ENCODE peak calls at places on chromosome 18, in nine cellular contexts. Z, D, H, B, E, J, L, K and A are unnamed samples.

GRCh38 chr18:51654441-51655326 is 457.2 kb upstream of the MEX3C start:
- DNase-seq in Z (no peak), D (no peak), H (no peak), B (no peak), E (no peak), J (no peak), L (no peak), K (no peak), A (no peak)

GRCh38 chr18:45837283-45838070 is 12.0 kb downstream of the SIGLEC15 start:
- DNase-seq in Z (no peak), D (peak), H (no peak), B (peak), E (peak), J (peak), L (no peak), K (peak), A (no peak)

GRCh38 chr18:22349317-22349898 is 68.3 kb downstream of the CTAGE1 start:
- DNase-seq in Z (no peak), D (no peak), H (peak), B (no peak), E (no peak), J (peak), L (no peak), K (no peak), A (no peak)

GRCh38 chr18:63562284-63562683 is 20.1 kb downstream of the SERPINB12 start:
- DNase-seq in Z (no peak), D (no peak), H (no peak), B (no peak), E (no peak), J (no peak), L (no peak), K (no peak), A (no peak)

GRCh38 chr18:9927392-9928063 is 13.7 kb downstream of the VAPA start:
- DNase-seq in Z (no peak), D (no peak), H (no peak), B (no peak), E (no peak), J (no peak), L (no peak), K (no peak), A (no peak)

GRCh38 chr18:31497711-31498449 is at the start of gene DSG2:
- DNase-seq in Z (no peak), D (peak), H (peak), B (peak), E (peak), J (peak), L (no peak), K (peak), A (no peak)

GRCh38 chr18:39380823-39381222 is 1815.2 kb upstream of the CELF4 start:
- DNase-seq in Z (no peak), D (no peak), H (no peak), B (no peak), E (no peak), J (no peak), L (no peak), K (no peak), A (no peak)

GRCh38 chr18:55853268-55853667 is 265.3 kb upstream of the TCF4 start:
- DNase-seq in Z (no peak), D (no peak), H (no peak), B (no peak), E (no peak), J (no peak), L (no peak), K (no peak), A (no peak)

GRCh38 chr18:59767732-59768131 is 70.5 kb upstream of the CCBE1 start:
- DNase-seq in Z (no peak), D (no peak), H (no peak), B (no peak), E (no peak), J (peak), L (no peak), K (no peak), A (no peak)

GRCh38 chr18:59764281-59764680 is 67.1 kb upstream of the CCBE1 start:
- DNase-seq in Z (no peak), D (no peak), H (no peak), B (no peak), E (no peak), J (no peak), L (no peak), K (no peak), A (no peak)

GRCh38 chr18:59765343-59765742 is 68.1 kb upstream of the CCBE1 start:
- DNase-seq in Z (no peak), D (no peak), H (no peak), B (no peak), E (no peak), J (no peak), L (no peak), K (no peak), A (no peak)

GRCh38 chr18:59760212-59760997 is 63.2 kb upstream of the CCBE1 start:
- DNase-seq in Z (no peak), D (no peak), H (no peak), B (no peak), E (no peak), J (no peak), L (no peak), K (no peak), A (no peak)

GRCh38 chr18:59763541-59764136 is 66.4 kb upstream of the CCBE1 start:
- DNase-seq in Z (no peak), D (no peak), H (no peak), B (no peak), E (no peak), J (no peak), L (no peak), K (no peak), A (no peak)
- TF ChIP-seq CTCF in Z (no peak), D (no peak), H (no peak), B (no peak), E (no peak), J (no peak), L (no peak), K (no peak), A (peak)

GRCh38 chr18:11653521-11653920 is 35.5 kb upstream of the GNAL start:
- DNase-seq in Z (no peak), D (no peak), H (no peak), B (no peak), E (no peak), J (no peak), L (no peak), K (no peak), A (no peak)

GRCh38 chr18:11657554-11657953 is 31.5 kb upstream of the GNAL start:
- DNase-seq in Z (no peak), D (no peak), H (no peak), B (no peak), E (no peak), J (no peak), L (no peak), K (no peak), A (no peak)

GRCh38 chr18:11657152-11657551 is 31.9 kb upstream of the GNAL start:
- DNase-seq in Z (no peak), D (no peak), H (no peak), B (no peak), E (no peak), J (no peak), L (no peak), K (no peak), A (no peak)

GRCh38 chr18:11654736-11655604 is 34.1 kb upstream of the GNAL start:
- DNase-seq in Z (no peak), D (peak), H (peak), B (no peak), E (peak), J (peak), L (no peak), K (peak), A (no peak)

GRCh38 chr18:11655605-11655932 is 33.5 kb upstream of the GNAL start:
- DNase-seq in Z (no peak), D (no peak), H (no peak), B (no peak), E (no peak), J (no peak), L (no peak), K (no peak), A (no peak)
- TF ChIP-seq CTCF in Z (no peak), D (peak), H (no peak), B (no peak), E (no peak), J (no peak), L (no peak), K (peak), A (no peak)

GRCh38 chr18:79523221-79523737 is 127.5 kb downstream of the NFATC1 start:
- DNase-seq in Z (no peak), D (no peak), H (no peak), B (peak), E (no peak), J (no peak), L (no peak), K (no peak), A (no peak)
- TF ChIP-seq CTCF in Z (no peak), D (no peak), H (no peak), B (no peak), E (no peak), J (no peak), L (no peak), K (no peak), A (no peak)

GRCh38 chr18:67549946-67550345 is 33.4 kb upstream of the DSEL start:
- DNase-seq in Z (no peak), D (no peak), H (no peak), B (no peak), E (no peak), J (no peak), L (no peak), K (no peak), A (no peak)

GRCh38 chr18:67551146-67551545 is 34.6 kb upstream of the DSEL start:
- DNase-seq in Z (no peak), D (no peak), H (no peak), B (no peak), E (no peak), J (no peak), L (no peak), K (no peak), A (no peak)

GRCh38 chr18:67545681-67546080 is 29.2 kb upstream of the DSEL start:
- DNase-seq in Z (no peak), D (no peak), H (no peak), B (no peak), E (no peak), J (no peak), L (no peak), K (no peak), A (no peak)
- TF ChIP-seq CTCF in Z (no peak), D (no peak), H (no peak), B (no peak), E (no peak), J (no peak), L (no peak), K (no peak), A (no peak)

DNA sequence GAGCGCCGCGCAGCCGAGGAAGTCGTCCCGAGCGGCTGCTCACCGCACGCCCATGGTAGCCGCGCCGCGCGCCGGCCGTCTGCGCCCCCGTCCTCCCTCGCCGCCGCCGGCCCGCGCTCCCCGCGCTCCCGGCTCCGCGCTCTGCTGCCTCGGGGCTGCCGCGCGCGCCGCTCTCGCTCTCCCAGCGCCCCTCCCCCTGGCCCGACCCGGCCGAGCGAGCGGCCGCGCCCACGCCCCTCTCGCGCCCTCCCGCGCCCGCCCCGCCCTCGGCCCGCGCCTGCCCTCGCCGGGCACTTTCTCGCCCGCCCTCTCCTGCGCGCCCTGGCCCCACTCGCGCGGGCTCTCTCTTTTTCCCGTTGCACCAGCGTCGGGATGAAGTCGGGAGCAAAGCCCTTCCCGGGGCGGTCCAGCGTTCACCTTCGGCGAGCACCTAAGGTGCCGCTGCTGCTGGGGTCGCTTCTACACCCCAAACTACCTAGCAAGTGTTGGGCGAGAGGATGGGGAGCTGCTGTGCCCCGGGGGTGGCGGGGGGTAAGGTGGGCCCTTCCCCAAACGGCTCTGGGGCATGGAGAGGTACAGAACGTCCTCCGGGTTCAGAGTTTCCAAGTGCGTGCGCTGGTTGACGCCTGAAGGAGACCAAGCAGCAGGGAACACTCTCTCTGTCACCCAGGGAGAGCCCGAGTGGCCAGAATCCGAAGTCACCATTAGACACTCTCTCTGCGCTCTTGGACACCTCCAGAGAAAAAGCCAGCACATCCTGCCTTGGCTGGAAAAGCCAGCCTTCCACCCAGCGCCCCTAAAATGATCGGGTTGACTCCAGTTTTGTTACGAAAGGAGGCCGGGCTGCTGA is at the start of gene COLEC12:
- DNase-seq in Z (no peak), D (peak), H (no peak), B (no peak), E (no peak), J (no peak), L (no peak), K (peak), A (no peak)
- TF ChIP-seq CTCF in Z (no peak), D (no peak), H (no peak), B (no peak), E (no peak), J (no peak), L (no peak), K (no peak), A (no peak)

GRCh38 chr18:42446195-42446594 is 491.2 kb downstream of the PIK3C3 start:
- DNase-seq in Z (peak), D (no peak), H (no peak), B (no peak), E (no peak), J (peak), L (no peak), K (no peak), A (no peak)
- TF ChIP-seq CTCF in Z (no peak), D (no peak), H (no peak), B (no peak), E (no peak), J (no peak), L (no peak), K (no peak), A (no peak)

GRCh38 chr18:25594351-25594750 is 242.4 kb upstream of the ZNF521 start:
- DNase-seq in Z (no peak), D (no peak), H (no peak), B (no peak), E (peak), J (peak), L (no peak), K (no peak), A (no peak)

GRCh38 chr18:25590456-25590855 is 238.5 kb upstream of the ZNF521 start:
- DNase-seq in Z (no peak), D (no peak), H (no peak), B (no peak), E (no peak), J (no peak), L (no peak), K (no peak), A (no peak)

GRCh38 chr18:25587545-25587944 is 235.6 kb upstream of the ZNF521 start:
- DNase-seq in Z (no peak), D (no peak), H (no peak), B (no peak), E (no peak), J (no peak), L (no peak), K (no peak), A (no peak)

GRCh38 chr18:25595274-25595673 is 243.3 kb upstream of the ZNF521 start:
- DNase-seq in Z (no peak), D (no peak), H (no peak), B (no peak), E (no peak), J (no peak), L (no peak), K (no peak), A (no peak)

GRCh38 chr18:25592804-25593360 is 240.9 kb upstream of the ZNF521 start:
- DNase-seq in Z (no peak), D (no peak), H (no peak), B (no peak), E (no peak), J (no peak), L (no peak), K (no peak), A (no peak)
- TF ChIP-seq CTCF in Z (no peak), D (no peak), H (no peak), B (no peak), E (no peak), J (no peak), L (no peak), K (no peak), A (no peak)

GRCh38 chr18:42271656-42272355 is 316.8 kb downstream of the PIK3C3 start:
- DNase-seq in Z (no peak), D (no peak), H (no peak), B (no peak), E (no peak), J (no peak), L (no peak), K (no peak), A (no peak)

GRCh38 chr18:42275138-42275535 is 320.1 kb downstream of the PIK3C3 start:
- DNase-seq in Z (no peak), D (no peak), H (no peak), B (no peak), E (no peak), J (no peak), L (no peak), K (no peak), A (no peak)

GRCh38 chr18:42268793-42269192 is 313.8 kb downstream of the PIK3C3 start:
- DNase-seq in Z (no peak), D (no peak), H (no peak), B (no peak), E (no peak), J (no peak), L (no peak), K (no peak), A (no peak)

GRCh38 chr18:42275949-42276730 is 321.1 kb downstream of the PIK3C3 start:
- DNase-seq in Z (no peak), D (no peak), H (no peak), B (no peak), E (no peak), J (no peak), L (no peak), K (no peak), A (no peak)

DNA sequence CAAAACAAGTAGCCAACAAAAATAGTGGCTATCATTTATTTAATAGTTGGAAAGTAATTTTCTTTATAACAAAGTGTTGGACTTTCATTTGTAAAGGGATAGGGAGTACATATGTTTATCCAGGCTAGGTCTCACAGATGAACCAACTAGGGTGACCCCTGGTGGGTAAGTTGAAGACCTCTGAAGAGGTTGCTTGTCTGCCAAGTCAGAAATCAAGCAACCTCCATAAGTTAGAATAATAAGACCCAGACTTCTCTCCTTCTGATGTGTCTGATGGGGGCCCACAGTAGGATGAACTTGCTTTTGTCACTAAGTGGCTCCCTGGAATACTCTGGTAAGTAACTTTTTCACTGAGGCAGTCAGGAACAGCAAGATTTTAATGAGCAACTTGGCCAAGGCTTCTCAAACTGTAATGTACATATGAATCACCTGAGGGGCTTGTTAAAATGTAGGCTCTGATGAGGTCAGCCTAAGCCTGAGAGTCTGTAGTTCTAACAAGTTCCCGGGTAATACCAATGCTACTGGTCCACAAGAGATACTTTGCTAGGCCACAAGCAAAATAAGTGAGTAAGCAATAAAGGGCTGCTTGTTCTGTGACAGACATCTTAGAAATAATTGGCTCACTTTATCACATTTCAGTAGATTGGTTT is 319.6 kb downstream of the PIK3C3 start:
- DNase-seq in Z (no peak), D (peak), H (no peak), B (no peak), E (no peak), J (peak), L (no peak), K (no peak), A (no peak)
- TF ChIP-seq CTCF in Z (peak), D (peak), H (no peak), B (no peak), E (no peak), J (peak), L (no peak), K (no peak), A (no peak)

DNA sequence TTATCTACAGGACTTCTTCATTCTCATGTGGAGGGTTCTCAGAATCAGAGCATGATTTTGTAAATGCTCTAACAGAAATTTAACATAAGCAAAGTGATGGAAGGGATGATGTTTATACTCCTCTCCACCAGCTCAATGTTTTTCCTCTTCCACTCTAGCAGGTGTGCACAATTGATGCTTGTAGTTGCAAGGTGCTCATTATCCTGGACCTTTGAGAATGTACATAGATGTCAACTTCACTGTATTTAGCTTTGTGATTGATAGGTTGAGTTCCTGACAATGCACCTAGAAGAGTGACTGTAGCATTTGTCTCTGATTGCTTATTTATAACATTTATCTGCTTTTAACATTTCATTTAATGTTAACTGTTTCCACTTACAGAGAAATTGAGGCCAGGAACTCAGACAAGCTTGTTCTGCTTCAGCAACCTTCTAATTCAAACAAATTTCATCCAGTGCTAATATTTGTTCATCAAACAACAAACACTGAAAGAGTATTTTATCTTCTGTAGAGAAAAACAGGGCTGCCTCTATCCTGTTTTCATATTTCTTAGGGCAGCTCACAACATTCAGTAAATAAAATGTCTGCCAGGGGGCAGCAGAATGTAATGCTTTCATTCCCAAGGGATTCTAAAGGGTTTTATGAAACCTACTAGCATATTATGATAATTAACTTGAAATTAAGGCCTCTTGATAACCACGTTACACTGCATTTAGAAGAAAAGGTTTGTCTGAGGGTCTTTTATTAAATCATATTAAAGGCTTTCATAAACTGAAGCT is 127.9 kb upstream of the NOL4 start:
- DNase-seq in Z (peak), D (no peak), H (no peak), B (no peak), E (no peak), J (peak), L (no peak), K (no peak), A (no peak)
- TF ChIP-seq CTCF in Z (peak), D (no peak), H (no peak), B (no peak), E (peak), J (no peak), L (no peak), K (no peak), A (no peak)